ENCODE peak calls at places on chromosome 6, in ten cellular contexts. One of them, this sample, is unnamed.

GRCh38 chr6:111918825-111919224 is 45.6 kb upstream of the FYN start:
- DNase-seq in upper lobe of right lung: no peak
- DNase-seq in left lobe of liver: no peak
- DNase-seq in stimulated activated CD8-positive, alpha-beta memory T cell treated with anti-CD3 and anti-CD28 coated beads, Interleukin-2, amount 100 ng/mL, for 1 hour: no peak
- DNase-seq in choroid plexus epithelial cell: peak; percentile 34
- DNase-seq in cardiac muscle cell: no peak
- DNase-seq in RKO: peak; percentile 24
- DNase-seq in GM23248: peak; percentile 96
- DNase-seq in amygdala: no peak
- DNase-seq in stimulated activated CD4-positive, alpha-beta T cell treated with anti-CD3 and anti-CD28 coated beads, Interleukin-15, amount 100 ng/mL, for 24 hours: no peak
- DNase-seq in this sample: no peak

GRCh38 chr6:11814819-11815218 is 36.2 kb upstream of the ADTRP start:
- DNase-seq in upper lobe of right lung: no peak
- DNase-seq in left lobe of liver: no peak
- DNase-seq in stimulated activated CD8-positive, alpha-beta memory T cell treated with anti-CD3 and anti-CD28 coated beads, Interleukin-2, amount 100 ng/mL, for 1 hour: no peak
- DNase-seq in choroid plexus epithelial cell: no peak
- DNase-seq in cardiac muscle cell: no peak
- DNase-seq in RKO: no peak
- DNase-seq in GM23248: no peak
- DNase-seq in amygdala: no peak
- DNase-seq in stimulated activated CD4-positive, alpha-beta T cell treated with anti-CD3 and anti-CD28 coated beads, Interleukin-15, amount 100 ng/mL, for 24 hours: no peak
- DNase-seq in this sample: no peak

GRCh38 chr6:1612902-1613301 is 3.2 kb downstream of the FOXC1 start:
- DNase-seq in upper lobe of right lung: no peak
- DNase-seq in left lobe of liver: no peak
- DNase-seq in stimulated activated CD8-positive, alpha-beta memory T cell treated with anti-CD3 and anti-CD28 coated beads, Interleukin-2, amount 100 ng/mL, for 1 hour: no peak
- DNase-seq in choroid plexus epithelial cell: no peak
- DNase-seq in cardiac muscle cell: no peak
- DNase-seq in RKO: no peak
- DNase-seq in GM23248: peak; percentile 84
- DNase-seq in amygdala: no peak
- DNase-seq in stimulated activated CD4-positive, alpha-beta T cell treated with anti-CD3 and anti-CD28 coated beads, Interleukin-15, amount 100 ng/mL, for 24 hours: no peak
- DNase-seq in this sample: no peak

GRCh38 chr6:54525731-54526130 is 217.5 kb downstream of the TINAG start:
- DNase-seq in upper lobe of right lung: no peak
- DNase-seq in left lobe of liver: no peak
- DNase-seq in stimulated activated CD8-positive, alpha-beta memory T cell treated with anti-CD3 and anti-CD28 coated beads, Interleukin-2, amount 100 ng/mL, for 1 hour: no peak
- DNase-seq in choroid plexus epithelial cell: peak; percentile 56
- DNase-seq in cardiac muscle cell: no peak
- DNase-seq in RKO: peak; percentile 9
- DNase-seq in GM23248: peak; percentile 3
- DNase-seq in amygdala: no peak
- DNase-seq in stimulated activated CD4-positive, alpha-beta T cell treated with anti-CD3 and anti-CD28 coated beads, Interleukin-15, amount 100 ng/mL, for 24 hours: no peak
- DNase-seq in this sample: no peak

GRCh38 chr6:138785980-138786379 is 9.9 kb upstream of the ECT2L start:
- DNase-seq in upper lobe of right lung: no peak
- DNase-seq in left lobe of liver: no peak
- DNase-seq in stimulated activated CD8-positive, alpha-beta memory T cell treated with anti-CD3 and anti-CD28 coated beads, Interleukin-2, amount 100 ng/mL, for 1 hour: no peak
- DNase-seq in choroid plexus epithelial cell: no peak
- DNase-seq in cardiac muscle cell: no peak
- DNase-seq in RKO: no peak
- DNase-seq in GM23248: no peak
- DNase-seq in amygdala: peak; percentile 47
- DNase-seq in stimulated activated CD4-positive, alpha-beta T cell treated with anti-CD3 and anti-CD28 coated beads, Interleukin-15, amount 100 ng/mL, for 24 hours: no peak
- DNase-seq in this sample: no peak

GRCh38 chr6:2127484-2127911 is 117.9 kb downstream of the GMDS start:
- DNase-seq in upper lobe of right lung: peak; percentile 70
- DNase-seq in left lobe of liver: peak; percentile 54
- DNase-seq in stimulated activated CD8-positive, alpha-beta memory T cell treated with anti-CD3 and anti-CD28 coated beads, Interleukin-2, amount 100 ng/mL, for 1 hour: peak; percentile 1
- DNase-seq in choroid plexus epithelial cell: no peak
- DNase-seq in cardiac muscle cell: no peak
- DNase-seq in RKO: no peak
- DNase-seq in GM23248: no peak
- DNase-seq in amygdala: no peak
- DNase-seq in stimulated activated CD4-positive, alpha-beta T cell treated with anti-CD3 and anti-CD28 coated beads, Interleukin-15, amount 100 ng/mL, for 24 hours: peak; percentile 70
- DNase-seq in this sample: no peak

GRCh38 chr6:151437401-151437800 is 14.5 kb downstream of the RMND1 start:
- DNase-seq in upper lobe of right lung: no peak
- DNase-seq in left lobe of liver: no peak
- DNase-seq in stimulated activated CD8-positive, alpha-beta memory T cell treated with anti-CD3 and anti-CD28 coated beads, Interleukin-2, amount 100 ng/mL, for 1 hour: no peak
- DNase-seq in choroid plexus epithelial cell: peak; percentile 47
- DNase-seq in cardiac muscle cell: no peak
- DNase-seq in RKO: no peak
- DNase-seq in GM23248: peak; percentile 51
- DNase-seq in amygdala: no peak
- DNase-seq in stimulated activated CD4-positive, alpha-beta T cell treated with anti-CD3 and anti-CD28 coated beads, Interleukin-15, amount 100 ng/mL, for 24 hours: no peak
- DNase-seq in this sample: peak; percentile 25

GRCh38 chr6:158879180-158879579 is 60.0 kb upstream of the EZR start:
- DNase-seq in upper lobe of right lung: no peak
- DNase-seq in left lobe of liver: no peak
- DNase-seq in stimulated activated CD8-positive, alpha-beta memory T cell treated with anti-CD3 and anti-CD28 coated beads, Interleukin-2, amount 100 ng/mL, for 1 hour: no peak
- DNase-seq in choroid plexus epithelial cell: peak; percentile 63
- DNase-seq in cardiac muscle cell: no peak
- DNase-seq in RKO: no peak
- DNase-seq in GM23248: peak; percentile 16
- DNase-seq in amygdala: no peak
- DNase-seq in stimulated activated CD4-positive, alpha-beta T cell treated with anti-CD3 and anti-CD28 coated beads, Interleukin-15, amount 100 ng/mL, for 24 hours: peak; percentile 71
- DNase-seq in this sample: peak; percentile 47

GRCh38 chr6:157586088-157586414 is 205.1 kb downstream of the ZDHHC14 start:
- DNase-seq in upper lobe of right lung: no peak
- DNase-seq in left lobe of liver: no peak
- DNase-seq in stimulated activated CD8-positive, alpha-beta memory T cell treated with anti-CD3 and anti-CD28 coated beads, Interleukin-2, amount 100 ng/mL, for 1 hour: no peak
- DNase-seq in choroid plexus epithelial cell: peak; percentile 28
- DNase-seq in cardiac muscle cell: no peak
- DNase-seq in RKO: no peak
- DNase-seq in GM23248: no peak
- DNase-seq in amygdala: no peak
- DNase-seq in stimulated activated CD4-positive, alpha-beta T cell treated with anti-CD3 and anti-CD28 coated beads, Interleukin-15, amount 100 ng/mL, for 24 hours: no peak
- DNase-seq in this sample: no peak

GRCh38 chr6:111818539-111819226 is 54.6 kb downstream of the FYN start:
- DNase-seq in upper lobe of right lung: no peak
- DNase-seq in left lobe of liver: no peak
- DNase-seq in stimulated activated CD8-positive, alpha-beta memory T cell treated with anti-CD3 and anti-CD28 coated beads, Interleukin-2, amount 100 ng/mL, for 1 hour: no peak
- DNase-seq in choroid plexus epithelial cell: peak; percentile 87
- DNase-seq in cardiac muscle cell: no peak
- DNase-seq in RKO: no peak
- DNase-seq in GM23248: peak; percentile 43
- DNase-seq in amygdala: no peak
- DNase-seq in stimulated activated CD4-positive, alpha-beta T cell treated with anti-CD3 and anti-CD28 coated beads, Interleukin-15, amount 100 ng/mL, for 24 hours: no peak
- DNase-seq in this sample: peak; percentile 85

GRCh38 chr6:107108201-107108890 is 7.0 kb downstream of the BEND3 start:
- DNase-seq in upper lobe of right lung: no peak
- DNase-seq in left lobe of liver: no peak
- DNase-seq in stimulated activated CD8-positive, alpha-beta memory T cell treated with anti-CD3 and anti-CD28 coated beads, Interleukin-2, amount 100 ng/mL, for 1 hour: no peak
- DNase-seq in choroid plexus epithelial cell: no peak
- DNase-seq in cardiac muscle cell: no peak
- DNase-seq in RKO: no peak
- DNase-seq in GM23248: no peak
- DNase-seq in amygdala: no peak
- DNase-seq in stimulated activated CD4-positive, alpha-beta T cell treated with anti-CD3 and anti-CD28 coated beads, Interleukin-15, amount 100 ng/mL, for 24 hours: no peak
- DNase-seq in this sample: no peak

GRCh38 chr6:37547564-37548061 is 47.9 kb upstream of the CCDC167 start:
- DNase-seq in upper lobe of right lung: no peak
- DNase-seq in left lobe of liver: no peak
- DNase-seq in stimulated activated CD8-positive, alpha-beta memory T cell treated with anti-CD3 and anti-CD28 coated beads, Interleukin-2, amount 100 ng/mL, for 1 hour: no peak
- DNase-seq in choroid plexus epithelial cell: peak; percentile 78
- DNase-seq in cardiac muscle cell: no peak
- DNase-seq in RKO: no peak
- DNase-seq in GM23248: peak; percentile 53
- DNase-seq in amygdala: no peak
- DNase-seq in stimulated activated CD4-positive, alpha-beta T cell treated with anti-CD3 and anti-CD28 coated beads, Interleukin-15, amount 100 ng/mL, for 24 hours: no peak
- DNase-seq in this sample: no peak

GRCh38 chr6:134413241-134413643 is 95.3 kb upstream of the SGK1 start:
- DNase-seq in upper lobe of right lung: no peak
- DNase-seq in left lobe of liver: no peak
- DNase-seq in stimulated activated CD8-positive, alpha-beta memory T cell treated with anti-CD3 and anti-CD28 coated beads, Interleukin-2, amount 100 ng/mL, for 1 hour: no peak
- DNase-seq in choroid plexus epithelial cell: no peak
- DNase-seq in cardiac muscle cell: no peak
- DNase-seq in RKO: no peak
- DNase-seq in GM23248: no peak
- DNase-seq in amygdala: no peak
- DNase-seq in stimulated activated CD4-positive, alpha-beta T cell treated with anti-CD3 and anti-CD28 coated beads, Interleukin-15, amount 100 ng/mL, for 24 hours: no peak
- DNase-seq in this sample: no peak

GRCh38 chr6:2744206-2744771 is 6.4 kb downstream of the MYLK4 start:
- DNase-seq in upper lobe of right lung: no peak
- DNase-seq in left lobe of liver: peak; percentile 57
- DNase-seq in stimulated activated CD8-positive, alpha-beta memory T cell treated with anti-CD3 and anti-CD28 coated beads, Interleukin-2, amount 100 ng/mL, for 1 hour: no peak
- DNase-seq in choroid plexus epithelial cell: peak; percentile 53
- DNase-seq in cardiac muscle cell: no peak
- DNase-seq in RKO: peak; percentile 22
- DNase-seq in GM23248: peak; percentile 19
- DNase-seq in amygdala: peak; percentile 49
- DNase-seq in stimulated activated CD4-positive, alpha-beta T cell treated with anti-CD3 and anti-CD28 coated beads, Interleukin-15, amount 100 ng/mL, for 24 hours: no peak
- DNase-seq in this sample: peak; percentile 26

GRCh38 chr6:34938268-34938667 is 49.2 kb downstream of the ANKS1A start:
- DNase-seq in upper lobe of right lung: no peak
- DNase-seq in left lobe of liver: peak; percentile 50
- DNase-seq in stimulated activated CD8-positive, alpha-beta memory T cell treated with anti-CD3 and anti-CD28 coated beads, Interleukin-2, amount 100 ng/mL, for 1 hour: no peak
- DNase-seq in choroid plexus epithelial cell: no peak
- DNase-seq in cardiac muscle cell: no peak
- DNase-seq in RKO: no peak
- DNase-seq in GM23248: no peak
- DNase-seq in amygdala: no peak
- DNase-seq in stimulated activated CD4-positive, alpha-beta T cell treated with anti-CD3 and anti-CD28 coated beads, Interleukin-15, amount 100 ng/mL, for 24 hours: no peak
- DNase-seq in this sample: no peak

GRCh38 chr6:90993771-90994170 is 406.9 kb upstream of the MAP3K7 start:
- DNase-seq in upper lobe of right lung: no peak
- DNase-seq in left lobe of liver: no peak
- DNase-seq in stimulated activated CD8-positive, alpha-beta memory T cell treated with anti-CD3 and anti-CD28 coated beads, Interleukin-2, amount 100 ng/mL, for 1 hour: no peak
- DNase-seq in choroid plexus epithelial cell: no peak
- DNase-seq in cardiac muscle cell: no peak
- DNase-seq in RKO: peak; percentile 58
- DNase-seq in GM23248: no peak
- DNase-seq in amygdala: no peak
- DNase-seq in stimulated activated CD4-positive, alpha-beta T cell treated with anti-CD3 and anti-CD28 coated beads, Interleukin-15, amount 100 ng/mL, for 24 hours: no peak
- DNase-seq in this sample: peak; percentile 3

GRCh38 chr6:139820191-139820590 is 445.7 kb upstream of the CITED2 start:
- DNase-seq in upper lobe of right lung: no peak
- DNase-seq in left lobe of liver: no peak
- DNase-seq in stimulated activated CD8-positive, alpha-beta memory T cell treated with anti-CD3 and anti-CD28 coated beads, Interleukin-2, amount 100 ng/mL, for 1 hour: no peak
- DNase-seq in choroid plexus epithelial cell: peak; percentile 25
- DNase-seq in cardiac muscle cell: no peak
- DNase-seq in RKO: no peak
- DNase-seq in GM23248: peak; percentile 62
- DNase-seq in amygdala: no peak
- DNase-seq in stimulated activated CD4-positive, alpha-beta T cell treated with anti-CD3 and anti-CD28 coated beads, Interleukin-15, amount 100 ng/mL, for 24 hours: no peak
- DNase-seq in this sample: peak; percentile 81

GRCh38 chr6:77502966-77503365 is 39.7 kb upstream of the HTR1B start:
- DNase-seq in upper lobe of right lung: no peak
- DNase-seq in left lobe of liver: no peak
- DNase-seq in stimulated activated CD8-positive, alpha-beta memory T cell treated with anti-CD3 and anti-CD28 coated beads, Interleukin-2, amount 100 ng/mL, for 1 hour: no peak
- DNase-seq in choroid plexus epithelial cell: peak; percentile 13
- DNase-seq in cardiac muscle cell: no peak
- DNase-seq in RKO: peak; percentile 51
- DNase-seq in GM23248: peak; percentile 26
- DNase-seq in amygdala: no peak
- DNase-seq in stimulated activated CD4-positive, alpha-beta T cell treated with anti-CD3 and anti-CD28 coated beads, Interleukin-15, amount 100 ng/mL, for 24 hours: no peak
- DNase-seq in this sample: peak; percentile 2

GRCh38 chr6:1336246-1336843 is 24.4 kb downstream of the FOXQ1 start:
- DNase-seq in upper lobe of right lung: no peak
- DNase-seq in left lobe of liver: peak; percentile 71
- DNase-seq in stimulated activated CD8-positive, alpha-beta memory T cell treated with anti-CD3 and anti-CD28 coated beads, Interleukin-2, amount 100 ng/mL, for 1 hour: no peak
- DNase-seq in choroid plexus epithelial cell: peak; percentile 41
- DNase-seq in cardiac muscle cell: no peak
- DNase-seq in RKO: no peak
- DNase-seq in GM23248: peak; percentile 31
- DNase-seq in amygdala: no peak
- DNase-seq in stimulated activated CD4-positive, alpha-beta T cell treated with anti-CD3 and anti-CD28 coated beads, Interleukin-15, amount 100 ng/mL, for 24 hours: peak; percentile 4
- DNase-seq in this sample: no peak

GRCh38 chr6:166784691-166785090 is 157.6 kb upstream of the RPS6KA2 start:
- DNase-seq in upper lobe of right lung: no peak
- DNase-seq in left lobe of liver: no peak
- DNase-seq in stimulated activated CD8-positive, alpha-beta memory T cell treated with anti-CD3 and anti-CD28 coated beads, Interleukin-2, amount 100 ng/mL, for 1 hour: no peak
- DNase-seq in choroid plexus epithelial cell: no peak
- DNase-seq in cardiac muscle cell: no peak
- DNase-seq in RKO: no peak
- DNase-seq in GM23248: peak; percentile 64
- DNase-seq in amygdala: no peak
- DNase-seq in stimulated activated CD4-positive, alpha-beta T cell treated with anti-CD3 and anti-CD28 coated beads, Interleukin-15, amount 100 ng/mL, for 24 hours: no peak
- DNase-seq in this sample: no peak

GRCh38 chr6:28606424-28607391 is 81.0 kb downstream of the GPX5 start:
- DNase-seq in upper lobe of right lung: no peak
- DNase-seq in left lobe of liver: no peak
- DNase-seq in stimulated activated CD8-positive, alpha-beta memory T cell treated with anti-CD3 and anti-CD28 coated beads, Interleukin-2, amount 100 ng/mL, for 1 hour: no peak
- DNase-seq in choroid plexus epithelial cell: peak; percentile 77
- DNase-seq in cardiac muscle cell: peak; percentile 81
- DNase-seq in RKO: peak; percentile 91
- DNase-seq in GM23248: peak; percentile 75
- DNase-seq in amygdala: peak; percentile 36
- DNase-seq in stimulated activated CD4-positive, alpha-beta T cell treated with anti-CD3 and anti-CD28 coated beads, Interleukin-15, amount 100 ng/mL, for 24 hours: peak; percentile 72
- DNase-seq in this sample: peak; percentile 74

GRCh38 chr6:112007254-112007653 is 46.6 kb upstream of the CCN6 start:
- DNase-seq in upper lobe of right lung: no peak
- DNase-seq in left lobe of liver: no peak
- DNase-seq in stimulated activated CD8-positive, alpha-beta memory T cell treated with anti-CD3 and anti-CD28 coated beads, Interleukin-2, amount 100 ng/mL, for 1 hour: no peak
- DNase-seq in choroid plexus epithelial cell: no peak
- DNase-seq in cardiac muscle cell: no peak
- DNase-seq in RKO: no peak
- DNase-seq in GM23248: no peak
- DNase-seq in amygdala: no peak
- DNase-seq in stimulated activated CD4-positive, alpha-beta T cell treated with anti-CD3 and anti-CD28 coated beads, Interleukin-15, amount 100 ng/mL, for 24 hours: no peak
- DNase-seq in this sample: peak; percentile 86

GRCh38 chr6:153312633-153313032 is 181.6 kb upstream of the RGS17 start:
- DNase-seq in upper lobe of right lung: peak; percentile 87
- DNase-seq in left lobe of liver: no peak
- DNase-seq in stimulated activated CD8-positive, alpha-beta memory T cell treated with anti-CD3 and anti-CD28 coated beads, Interleukin-2, amount 100 ng/mL, for 1 hour: no peak
- DNase-seq in choroid plexus epithelial cell: peak; percentile 77
- DNase-seq in cardiac muscle cell: peak; percentile 53
- DNase-seq in RKO: peak; percentile 78
- DNase-seq in GM23248: peak; percentile 37
- DNase-seq in amygdala: peak; percentile 2
- DNase-seq in stimulated activated CD4-positive, alpha-beta T cell treated with anti-CD3 and anti-CD28 coated beads, Interleukin-15, amount 100 ng/mL, for 24 hours: peak; percentile 49
- DNase-seq in this sample: peak; percentile 67

GRCh38 chr6:78861509-78861908 is 5.8 kb upstream of the IRAK1BP1 start:
- DNase-seq in upper lobe of right lung: no peak
- DNase-seq in left lobe of liver: no peak
- DNase-seq in stimulated activated CD8-positive, alpha-beta memory T cell treated with anti-CD3 and anti-CD28 coated beads, Interleukin-2, amount 100 ng/mL, for 1 hour: no peak
- DNase-seq in choroid plexus epithelial cell: peak; percentile 44
- DNase-seq in cardiac muscle cell: no peak
- DNase-seq in RKO: no peak
- DNase-seq in GM23248: no peak
- DNase-seq in amygdala: no peak
- DNase-seq in stimulated activated CD4-positive, alpha-beta T cell treated with anti-CD3 and anti-CD28 coated beads, Interleukin-15, amount 100 ng/mL, for 24 hours: no peak
- DNase-seq in this sample: no peak

GRCh38 chr6:169101036-169101805 is 152.4 kb downstream of the THBS2 start:
- DNase-seq in upper lobe of right lung: no peak
- DNase-seq in left lobe of liver: no peak
- DNase-seq in stimulated activated CD8-positive, alpha-beta memory T cell treated with anti-CD3 and anti-CD28 coated beads, Interleukin-2, amount 100 ng/mL, for 1 hour: no peak
- DNase-seq in choroid plexus epithelial cell: no peak
- DNase-seq in cardiac muscle cell: no peak
- DNase-seq in RKO: no peak
- DNase-seq in GM23248: no peak
- DNase-seq in amygdala: no peak
- DNase-seq in stimulated activated CD4-positive, alpha-beta T cell treated with anti-CD3 and anti-CD28 coated beads, Interleukin-15, amount 100 ng/mL, for 24 hours: no peak
- DNase-seq in this sample: no peak

GRCh38 chr6:150966786-150967185 is 101.3 kb downstream of the MTHFD1L start:
- DNase-seq in upper lobe of right lung: no peak
- DNase-seq in left lobe of liver: no peak
- DNase-seq in stimulated activated CD8-positive, alpha-beta memory T cell treated with anti-CD3 and anti-CD28 coated beads, Interleukin-2, amount 100 ng/mL, for 1 hour: no peak
- DNase-seq in choroid plexus epithelial cell: no peak
- DNase-seq in cardiac muscle cell: no peak
- DNase-seq in RKO: no peak
- DNase-seq in GM23248: no peak
- DNase-seq in amygdala: no peak
- DNase-seq in stimulated activated CD4-positive, alpha-beta T cell treated with anti-CD3 and anti-CD28 coated beads, Interleukin-15, amount 100 ng/mL, for 24 hours: no peak
- DNase-seq in this sample: no peak

GRCh38 chr6:25832307-25832662 is 433 bp upstream of the SLC17A1 start:
- DNase-seq in upper lobe of right lung: no peak
- DNase-seq in left lobe of liver: no peak
- DNase-seq in stimulated activated CD8-positive, alpha-beta memory T cell treated with anti-CD3 and anti-CD28 coated beads, Interleukin-2, amount 100 ng/mL, for 1 hour: no peak
- DNase-seq in choroid plexus epithelial cell: no peak
- DNase-seq in cardiac muscle cell: no peak
- DNase-seq in RKO: no peak
- DNase-seq in GM23248: no peak
- DNase-seq in amygdala: no peak
- DNase-seq in stimulated activated CD4-positive, alpha-beta T cell treated with anti-CD3 and anti-CD28 coated beads, Interleukin-15, amount 100 ng/mL, for 24 hours: no peak
- DNase-seq in this sample: no peak